ENCODE peak calls at places on chromosome 1, in six cellular contexts. U is RPMI7951; S is activated T-cell treated with anti-CD3 and anti-CD28 coated beads, Interleukin-2, amount 50 U/mL, for 48 hours; W is RPMI8226; R is type B pancreatic cell; A is adipocyte. P is an unnamed sample.

GRCh38 chr1:215201301-215201700 is 118.8 kb downstream of the KCNK2 start:
- DNase-seq in S (no peak), A (no peak), W (no peak), R (no peak), U (peak), P (no peak)

GRCh38 chr1:225848044-225848955 is 33.9 kb downstream of the TMEM63A start:
- DNase-seq in U (no peak), R (no peak), A (no peak), S (no peak), W (peak), P (no peak)

GRCh38 chr1:244319283-244320132 is 132.2 kb downstream of the ADSS2 start:
- DNase-seq in R (no peak), A (peak), W (no peak), U (peak), S (peak), P (peak)

GRCh38 chr1:92080128-92080985 is at the start of gene BTBD8:
- DNase-seq in W (peak), S (peak), U (peak), A (peak), R (peak), P (peak)

GRCh38 chr1:37948841-37949240 is 2.0 kb upstream of the INPP5B start:
- DNase-seq in W (no peak), R (no peak), U (no peak), S (no peak), A (no peak), P (no peak)

GRCh38 chr1:42971848-42972291 is 13.2 kb upstream of the SLC2A1 start:
- DNase-seq in R (no peak), S (no peak), A (peak), W (no peak), U (peak), P (peak)

GRCh38 chr1:116134178-116134773 is 23.1 kb downstream of the MAB21L3 start:
- DNase-seq in S (no peak), R (no peak), A (no peak), W (no peak), U (peak), P (no peak)

GRCh38 chr1:9589144-9589718 is 520 bp downstream of the TMEM201 start:
- DNase-seq in R (peak), W (peak), U (peak), A (peak), S (peak), P (peak)

GRCh38 chr1:41482906-41483895 is 1.3 kb downstream of the EDN2 start:
- DNase-seq in U (peak), W (peak), A (no peak), R (no peak), S (no peak), P (no peak)

GRCh38 chr1:16318544-16318943 is 33.7 kb downstream of the FBXO42 start:
- DNase-seq in W (no peak), U (no peak), R (no peak), A (no peak), S (no peak), P (no peak)

GRCh38 chr1:241096982-241097381 is 260.0 kb downstream of the RGS7 start:
- DNase-seq in W (no peak), S (no peak), R (no peak), A (no peak), U (no peak), P (no peak)

GRCh38 chr1:22806584-22806983 is 95.9 kb downstream of the EPHB2 start:
- DNase-seq in R (no peak), W (no peak), U (no peak), S (no peak), A (no peak), P (no peak)

GRCh38 chr1:183039330-183039729 is 16.1 kb downstream of the LAMC1 start:
- DNase-seq in A (peak), R (no peak), S (no peak), U (no peak), W (no peak), P (no peak)

GRCh38 chr1:155128755-155129473 is 1.2 kb downstream of the EFNA1 start:
- DNase-seq in W (no peak), R (no peak), S (no peak), U (no peak), A (no peak), P (no peak)

P was measured in HT1080.